ENCODE peak calls at places on chromosomes 11 and 22, in four cellular contexts. T is stomach, Q is left ventricle myocardium inferior, J is A549. M is an unnamed sample. For H3K4me1, the result is how much of the 10 kb centered on the place peaks cover.

GRCh38 chr22:43031617-43032016 is 16.7 kb upstream of the PACSIN2 start:
- DNase-seq in T (no peak), Q (no peak), J (no peak), M (no peak)

GRCh38 chr11:65310215-65310614 is 4.5 kb upstream of the CDC42EP2 start:
- DNase-seq in T (no peak), Q (peak), J (no peak), M (no peak)

GRCh38 chr22:19756288-19757128 is 4.1 kb upstream of the TBX1 start:
- DNase-seq in T (peak), Q (no peak), J (peak), M (no peak)

GRCh38 chr22:31841029-31841827 is 87.4 kb downstream of the DEPDC5 start:
- DNase-seq in T (no peak), Q (no peak), J (no peak), M (no peak)

GRCh38 chr22:29369460-29369859 is 18.9 kb downstream of the AP1B1 start:
- DNase-seq in T (no peak), Q (peak), J (no peak), M (no peak)

GRCh38 chr22:36026741-36027140 is 1.9 kb downstream of the RBFOX2 start:
- DNase-seq in T (no peak), Q (no peak), J (no peak), M (no peak)

GRCh38 chr11:76654310-76654851 is 16.2 kb downstream of the LRRC32 start:
- DNase-seq in T (peak), Q (peak), J (no peak), M (peak)

GRCh38 chr11:6269994-6270393 is 10.4 kb downstream of the CCKBR start:
- DNase-seq in T (no peak), Q (no peak), J (no peak), M (no peak)

GRCh38 chr11:60866911-60867870 is at the start of gene ZP1:
- DNase-seq in T (peak), Q (no peak), J (no peak), M (no peak)

GRCh38 chr11:72721689-72722049 is 30.5 kb downstream of the ARAP1 start:
- DNase-seq in T (peak), Q (peak), J (no peak), M (peak)

GRCh38 chr11:36447514-36447913 is 62.6 kb downstream of the TRAF6 start:
- DNase-seq in T (no peak), Q (no peak), J (no peak), M (no peak)

GRCh38 chr11:125170406-125171031 is 6.0 kb downstream of the PKNOX2 start:
- DNase-seq in T (no peak), Q (peak), J (no peak), M (peak)

GRCh38 chr11:67381244-67381972 is 8.0 kb upstream of the CLCF1 start:
- DNase-seq in T (no peak), Q (no peak), J (no peak), M (no peak)

GRCh38 chr11:71140206-71140919 is 112.0 kb downstream of the SHANK2 start:
- DNase-seq in T (no peak), Q (no peak), J (no peak), M (no peak)

GRCh38 chr11:3163241-3163981 is 1.7 kb downstream of the OSBPL5 start:
- DNase-seq in T (no peak), Q (peak), J (no peak), M (peak)

GRCh38 chr11:130144129-130144528 is 15.5 kb upstream of the ST14 start:
- DNase-seq in T (no peak), Q (no peak), J (no peak), M (no peak)

GRCh38 chr11:115965754-115966504 is 461.7 kb upstream of the CADM1 start:
- DNase-seq in T (no peak), Q (no peak), J (no peak), M (no peak)

GRCh38 chr22:36010090-36010489 is 18.5 kb downstream of the RBFOX2 start:
- DNase-seq in T (no peak), Q (no peak), J (no peak), M (no peak)

GRCh38 chr11:72727521-72727920 is 24.7 kb downstream of the ARAP1 start:
- DNase-seq in T (no peak), Q (no peak), J (no peak), M (peak)

GRCh38 chr11:9455722-9456121 is 5.1 kb upstream of the ZNF143 start:
- DNase-seq in T (no peak), Q (no peak), J (no peak), M (no peak)

GRCh38 chr11:61473370-61474025 is 35.1 kb upstream of the LRRC10B start:
- DNase-seq in T (no peak), Q (no peak), J (no peak), M (no peak)

GRCh38 chr22:47307326-47307725 is 544.9 kb downstream of the TBC1D22A start:
- DNase-seq in T (no peak), Q (no peak), J (no peak), M (no peak)

GRCh38 chr11:33892906-33893594 is 1.2 kb upstream of the LMO2 start:
- DNase-seq in T (no peak), Q (no peak), J (no peak), M (no peak)

GRCh38 chr11:36492724-36493304 is 17.3 kb downstream of the TRAF6 start:
- DNase-seq in T (no peak), Q (no peak), J (peak), M (no peak)

GRCh38 chr11:125305346-125305745 is 140.8 kb downstream of the PKNOX2 start:
- DNase-seq in T (no peak), Q (no peak), J (no peak), M (peak)

GRCh38 chr11:59216654-59217640 is 4.2 kb upstream of the MPEG1 start:
- DNase-seq in T (peak), Q (no peak), J (no peak), M (no peak)

GRCh38 chr11:130707217-130707616 is 209.1 kb downstream of the SNX19 start:
- DNase-seq in T (no peak), Q (no peak), J (no peak), M (no peak)

GRCh38 chr11:71397328-71397860 is 50.8 kb downstream of the DHCR7 start:
- DNase-seq in T (no peak), Q (no peak), J (no peak), M (no peak)

GRCh38 chr22:37358917-37359316 is 68.4 kb downstream of the ELFN2 start:
- DNase-seq in T (no peak), Q (no peak), J (no peak), M (no peak)
- H3K4me1 ChIP-seq in T (under half), Q (under half), J (under half), M (under half)

DNA sequence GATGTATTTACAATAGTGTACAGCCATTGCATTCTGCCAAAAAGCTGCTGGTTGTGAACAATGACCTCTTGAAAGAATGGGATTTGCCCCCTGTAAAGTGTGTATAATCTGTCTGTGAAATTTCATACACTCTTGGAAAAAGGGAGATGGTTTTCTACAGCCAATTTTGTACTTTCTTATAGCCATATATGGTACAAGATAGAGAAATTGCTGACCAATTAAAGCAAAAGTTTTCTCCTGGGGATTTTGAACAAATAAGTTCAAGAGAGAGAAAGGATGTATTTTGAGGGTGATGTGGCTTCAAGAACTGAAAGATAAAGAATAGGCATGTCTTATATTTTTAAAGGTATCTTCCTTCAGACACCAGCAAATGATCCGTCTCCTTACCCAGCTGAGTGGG is 211.0 kb downstream of the NAV2 start:
- DNase-seq in T (no peak), Q (no peak), J (no peak), M (no peak)
- H3K4me1 ChIP-seq in T (under half), Q (under half), J (under half), M (under half)

GRCh38 chr11:122748968-122749687 is 89.2 kb upstream of the CRTAM start:
- DNase-seq in T (no peak), Q (no peak), J (no peak), M (no peak)

GRCh38 chr11:122745111-122745510 is 89.6 kb downstream of the UBASH3B start:
- DNase-seq in T (no peak), Q (no peak), J (no peak), M (no peak)

GRCh38 chr11:122746050-122746478 is 90.5 kb downstream of the UBASH3B start:
- DNase-seq in T (no peak), Q (no peak), J (no peak), M (no peak)

GRCh38 chr11:122747358-122747757 is 90.9 kb upstream of the CRTAM start:
- DNase-seq in T (no peak), Q (no peak), J (no peak), M (no peak)

GRCh38 chr11:122746611-122747305 is 91.2 kb downstream of the UBASH3B start:
- DNase-seq in T (no peak), Q (no peak), J (no peak), M (no peak)
- H3K4me1 ChIP-seq in T (under half), Q (under half), J (under half), M (under half)

GRCh38 chr22:46054878-46055158 is 77.9 kb upstream of the WNT7B start:
- DNase-seq in T (no peak), Q (peak), J (no peak), M (peak)
- H3K4me1 ChIP-seq in T (half or more), Q (half or more), J (under half), M (half or more)

GRCh38 chr11:64035081-64035524 is 628 bp upstream of the FLRT1 start:
- DNase-seq in T (no peak), Q (no peak), J (no peak), M (no peak)

GRCh38 chr11:64035581-64035980 is at the start of gene FLRT1:
- DNase-seq in T (no peak), Q (no peak), J (no peak), M (no peak)

GRCh38 chr11:64034411-64034811 is 1.3 kb upstream of the FLRT1 start:
- DNase-seq in T (no peak), Q (no peak), J (no peak), M (no peak)

GRCh38 chr11:64037027-64037633 is 1.4 kb downstream of the FLRT1 start:
- DNase-seq in T (no peak), Q (no peak), J (no peak), M (no peak)

GRCh38 chr11:64036081-64037026 is 623 bp downstream of the FLRT1 start:
- DNase-seq in T (no peak), Q (peak), J (no peak), M (no peak)
- H3K4me1 ChIP-seq in T (under half), Q (under half), J (under half), M (under half)

GRCh38 chr11:75449776-75450175 is 16.8 kb upstream of the KLHL35 start:
- DNase-seq in T (no peak), Q (no peak), J (no peak), M (no peak)

GRCh38 chr11:75447415-75447814 is 14.4 kb upstream of the KLHL35 start:
- DNase-seq in T (no peak), Q (no peak), J (no peak), M (no peak)

GRCh38 chr11:75450236-75450635 is 17.2 kb upstream of the KLHL35 start:
- DNase-seq in T (no peak), Q (no peak), J (no peak), M (no peak)

GRCh38 chr11:75450826-75451783 is 18.1 kb upstream of the KLHL35 start:
- DNase-seq in T (no peak), Q (no peak), J (peak), M (no peak)

DNA sequence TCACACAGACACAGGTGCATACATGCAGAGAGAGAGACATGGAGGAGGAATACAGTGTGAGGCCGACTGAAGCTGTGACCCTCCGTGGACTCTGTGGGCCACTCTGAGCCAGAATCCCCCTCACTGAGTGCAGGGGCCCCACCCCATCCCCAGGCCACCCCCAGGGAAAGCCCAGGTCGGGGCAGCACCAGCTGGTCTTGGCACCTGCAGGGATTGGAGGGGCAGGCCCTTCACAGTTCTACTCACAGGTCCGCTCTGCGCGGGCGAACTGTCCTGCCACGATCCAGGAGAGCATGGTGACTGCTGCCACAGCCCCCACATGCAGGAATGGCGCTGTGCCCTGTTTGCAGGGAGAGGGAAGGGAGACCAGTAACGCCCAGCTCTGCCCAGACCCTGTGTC is 16.3 kb upstream of the KLHL35 start:
- DNase-seq in T (no peak), Q (no peak), J (no peak), M (no peak)
- H3K4me1 ChIP-seq in T (under half), Q (under half), J (under half), M (under half)